ENCODE peak calls at places on chromosomes 16 and 17, in seven cellular contexts. N is mucosa of descending colon, O is OCI-LY7, I is thyroid gland, U is astrocyte, Q is mesothelial cell of epicardium, D is mammary epithelial cell. S is an unnamed sample.

GRCh38 chr17:17420035-17420434 is 56.8 kb upstream of the MED9 start:
- DNase-seq in I (peak), Q (no peak), O (no peak), U (no peak), D (no peak), N (no peak), S (no peak)

GRCh38 chr16:27717726-27718125 is 167.8 kb downstream of the KATNIP start:
- DNase-seq in N (no peak), I (no peak), Q (no peak), D (no peak), U (no peak), O (no peak), S (no peak)

GRCh38 chr17:38703742-38704644 is 1.1 kb upstream of the MLLT6 start:
- DNase-seq in N (peak), D (no peak), Q (peak), I (peak), O (peak), U (no peak), S (peak)

GRCh38 chr16:15523092-15523541 is 88.7 kb downstream of the BMERB1 start:
- DNase-seq in N (peak), I (no peak), O (peak), Q (no peak), D (no peak), U (no peak), S (peak)

GRCh38 chr17:11318207-11318606 is 77.2 kb downstream of the SHISA6 start:
- DNase-seq in I (no peak), U (no peak), Q (no peak), O (no peak), D (no peak), N (no peak), S (no peak)

GRCh38 chr17:32859857-32860525 is 16.9 kb downstream of the MYO1D start:
- DNase-seq in N (no peak), O (no peak), Q (no peak), I (no peak), D (peak), U (no peak), S (no peak)

GRCh38 chr16:81945665-81946064 is 65.6 kb downstream of the SDR42E1 start:
- DNase-seq in O (no peak), U (peak), N (no peak), D (no peak), Q (no peak), I (no peak), S (no peak)

GRCh38 chr17:42618442-42619150 is 9.1 kb downstream of the TUBG1 start:
- DNase-seq in N (peak), I (peak), Q (no peak), O (peak), D (peak), U (no peak), S (peak)

GRCh38 chr17:27768858-27769410 is 31.4 kb downstream of the NOS2 start:
- DNase-seq in D (no peak), N (no peak), O (no peak), Q (no peak), U (no peak), I (no peak), S (no peak)

GRCh38 chr17:7263071-7263800 is 958 bp upstream of the CLDN7 start:
- DNase-seq in O (no peak), I (peak), D (no peak), N (peak), U (no peak), Q (no peak), S (peak)

GRCh38 chr17:36808181-36808661 is 129.1 kb upstream of the LHX1 start:
- DNase-seq in U (peak), D (peak), I (no peak), Q (no peak), O (no peak), N (no peak), S (no peak)

GRCh38 chr17:41888332-41888965 is 23.2 kb upstream of the KLHL11 start:
- DNase-seq in D (no peak), Q (no peak), I (no peak), O (no peak), U (no peak), N (no peak), S (no peak)

GRCh38 chr17:66916946-66917345 is 47.6 kb upstream of the CACNG4 start:
- DNase-seq in Q (no peak), I (no peak), O (no peak), N (no peak), U (no peak), D (no peak), S (no peak)

GRCh38 chr16:87295259-87295658 is 21.9 kb downstream of the C16orf95 start:
- DNase-seq in O (peak), Q (no peak), I (no peak), D (peak), U (no peak), N (no peak), S (peak)

GRCh38 chr16:8937803-8938202 is 25.9 kb downstream of the USP7 start:
- DNase-seq in D (no peak), N (no peak), Q (no peak), U (no peak), O (no peak), I (no peak), S (no peak)

GRCh38 chr16:2447920-2448583 is 11.9 kb upstream of the TEDC2 start:
- DNase-seq in Q (no peak), N (no peak), O (no peak), U (no peak), I (no peak), D (no peak), S (peak)

GRCh38 chr16:89031715-89032659 is 55.0 kb upstream of the CBFA2T3 start:
- DNase-seq in I (no peak), N (peak), Q (no peak), D (no peak), O (peak), U (no peak), S (no peak)

GRCh38 chr17:50056961-50057330 is 1.0 kb downstream of the ITGA3 start:
- DNase-seq in D (peak), O (no peak), I (peak), Q (no peak), N (peak), U (peak), S (peak)

GRCh38 chr17:27947005-27947406 is 53.8 kb upstream of the LYRM9 start:
- DNase-seq in Q (no peak), O (no peak), U (no peak), I (no peak), D (no peak), N (no peak), S (no peak)

GRCh38 chr17:38897176-38897575 is 27.3 kb downstream of the LASP1 start:
- DNase-seq in I (peak), U (no peak), O (no peak), N (peak), Q (no peak), D (no peak), S (no peak)

GRCh38 chr17:41907633-41908539 is 10.9 kb downstream of the ACLY start:
- DNase-seq in D (no peak), O (no peak), I (no peak), U (no peak), N (no peak), Q (no peak), S (no peak)

GRCh38 chr17:82947051-82947991 is 107.5 kb upstream of the ZNF750 start:
- DNase-seq in U (no peak), I (no peak), N (peak), Q (no peak), D (no peak), O (no peak), S (no peak)

GRCh38 chr16:79536958-79537357 is 63.6 kb downstream of the MAF start:
- DNase-seq in U (no peak), I (no peak), D (no peak), N (no peak), Q (no peak), O (no peak), S (no peak)

GRCh38 chr17:13031718-13032350 is 14.0 kb upstream of the ELAC2 start:
- DNase-seq in O (peak), I (peak), U (no peak), N (no peak), Q (peak), D (peak), S (peak)

GRCh38 chr16:87041732-87042131 is 275.5 kb downstream of the C16orf95 start:
- DNase-seq in N (no peak), O (no peak), D (no peak), Q (no peak), I (no peak), U (no peak), S (no peak)

GRCh38 chr17:9272506-9272905 is 251.2 kb downstream of the NTN1 start:
- DNase-seq in O (no peak), Q (no peak), U (no peak), I (no peak), N (no peak), D (no peak), S (no peak)

GRCh38 chr17:67696853-67697505 is 20.8 kb upstream of the NOL11 start:
- DNase-seq in U (no peak), D (no peak), O (no peak), Q (no peak), N (no peak), I (no peak), S (no peak)

GRCh38 chr16:83515395-83515794 is 292.4 kb upstream of the HSBP1 start:
- DNase-seq in Q (no peak), I (no peak), U (no peak), D (no peak), O (no peak), N (no peak), S (no peak)

GRCh38 chr17:16934836-16935235 is 37.1 kb downstream of the TNFRSF13B start:
- DNase-seq in U (no peak), D (no peak), O (no peak), I (no peak), Q (no peak), N (no peak), S (no peak)

GRCh38 chr17:57875109-57876022 is 25.5 kb upstream of the MRPS23 start:
- DNase-seq in O (no peak), Q (peak), N (peak), D (peak), U (peak), I (peak), S (peak)

GRCh38 chr17:76577876-76578275 is 7.8 kb downstream of the ST6GALNAC2 start:
- DNase-seq in U (no peak), N (no peak), Q (no peak), D (no peak), O (no peak), I (no peak), S (no peak)

GRCh38 chr17:72402727-72403210 is 281.9 kb downstream of the SOX9 start:
- DNase-seq in I (no peak), O (no peak), N (no peak), Q (no peak), U (no peak), D (no peak), S (no peak)

GRCh38 chr16:84650062-84650991 is 2.0 kb downstream of the KLHL36 start:
- DNase-seq in I (no peak), U (peak), D (peak), O (no peak), N (no peak), Q (no peak), S (no peak)

GRCh38 chr17:77475012-77475976 is 334.5 kb downstream of the SEC14L1 start:
- DNase-seq in Q (no peak), I (no peak), N (no peak), U (peak), D (peak), O (peak), S (peak)

GRCh38 chr16:56944954-56945839 is 13.3 kb downstream of the HERPUD1 start:
- DNase-seq in N (no peak), D (peak), U (no peak), I (no peak), O (no peak), Q (no peak), S (no peak)

GRCh38 chr17:39487946-39488345 is 26.7 kb downstream of the CDK12 start:
- DNase-seq in O (no peak), D (peak), Q (no peak), N (no peak), I (no peak), U (peak), S (no peak)

GRCh38 chr16:35574454-35575431 is 2115.3 kb downstream of the TP53TG3F start:
- DNase-seq in U (no peak), N (no peak), O (no peak), Q (no peak), I (no peak), D (no peak), S (no peak)

GRCh38 chr16:90046971-90047713 is 27.9 kb upstream of the DBNDD1 start:
- DNase-seq in D (no peak), U (peak), Q (peak), N (peak), O (no peak), I (peak), S (peak)

GRCh38 chr16:19116711-19117449 is 3.1 kb downstream of the ITPRIPL2 start:
- DNase-seq in O (peak), Q (no peak), D (peak), I (no peak), U (peak), N (no peak), S (peak)

GRCh38 chr16:19113577-19114358 is at the start of gene ITPRIPL2:
- DNase-seq in N (peak), D (peak), O (no peak), Q (peak), U (peak), I (peak), S (peak)

GRCh38 chr16:19115148-19116021 is 1.6 kb downstream of the ITPRIPL2 start:
- DNase-seq in I (no peak), Q (no peak), O (no peak), U (no peak), D (no peak), N (no peak), S (no peak)

GRCh38 chr16:19110537-19111391 is 3.0 kb upstream of the ITPRIPL2 start:
- DNase-seq in N (no peak), D (no peak), O (no peak), U (no peak), Q (no peak), I (no peak), S (no peak)

DNA sequence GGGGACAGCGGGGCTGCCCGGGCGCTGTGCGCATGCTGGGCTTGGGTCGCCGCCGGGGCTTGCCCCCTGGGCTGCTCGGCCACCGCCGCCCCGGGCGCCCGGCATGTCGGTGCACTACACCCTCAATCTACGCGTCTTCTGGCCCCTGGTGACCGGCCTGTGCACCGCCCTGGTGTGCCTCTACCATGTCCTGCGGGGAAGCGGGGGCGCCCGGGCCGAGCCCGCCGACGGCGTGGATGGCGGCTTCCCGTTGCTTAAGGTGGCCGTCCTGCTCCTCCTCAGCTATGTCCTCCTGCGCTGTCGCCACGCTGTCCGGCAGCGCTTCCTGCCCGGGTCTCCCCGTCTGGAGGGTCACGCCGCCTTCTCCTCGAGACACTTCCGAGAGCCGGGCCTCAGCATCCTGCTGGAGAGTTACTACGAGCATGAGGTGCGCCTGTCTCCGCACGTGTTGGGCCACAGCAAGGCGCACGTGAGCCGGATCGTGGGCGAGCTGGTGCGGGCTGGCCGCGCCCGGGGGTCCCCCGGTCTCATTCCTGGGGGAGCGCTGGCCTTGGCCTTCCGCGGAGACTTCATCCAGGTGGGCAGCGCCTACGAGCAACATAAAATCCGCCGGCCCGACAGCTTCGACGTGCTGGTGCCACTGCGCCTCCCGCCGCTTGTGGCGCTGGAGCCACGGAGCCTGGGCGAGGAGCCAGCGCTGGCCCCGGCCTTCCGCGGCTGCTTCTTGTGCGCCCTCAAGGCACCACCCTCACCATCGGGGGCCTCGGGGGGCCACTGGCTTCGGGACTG is 789 bp downstream of the ITPRIPL2 start:
- DNase-seq in I (peak), Q (no peak), U (peak), O (no peak), D (peak), N (peak), S (peak)
- TF ChIP-seq CTCF in I (no peak), Q (no peak), U (no peak), O (no peak), D (no peak), N (no peak), S (peak)

GRCh38 chr16:28834873-28835863 is 11.0 kb downstream of the TUFM start:
- DNase-seq in O (no peak), N (no peak), I (no peak), U (no peak), D (no peak), Q (no peak), S (no peak)
- TF ChIP-seq CTCF in O (no peak), N (no peak), I (no peak), U (no peak), D (no peak), Q (no peak), S (no peak)

GRCh38 chr16:14310519-14310991 is 239.4 kb downstream of the MRTFB start:
- DNase-seq in O (peak), N (peak), I (no peak), Q (no peak), U (no peak), D (no peak), S (no peak)
- TF ChIP-seq CTCF in O (peak), N (no peak), I (no peak), Q (no peak), U (no peak), D (peak), S (no peak)

DNA sequence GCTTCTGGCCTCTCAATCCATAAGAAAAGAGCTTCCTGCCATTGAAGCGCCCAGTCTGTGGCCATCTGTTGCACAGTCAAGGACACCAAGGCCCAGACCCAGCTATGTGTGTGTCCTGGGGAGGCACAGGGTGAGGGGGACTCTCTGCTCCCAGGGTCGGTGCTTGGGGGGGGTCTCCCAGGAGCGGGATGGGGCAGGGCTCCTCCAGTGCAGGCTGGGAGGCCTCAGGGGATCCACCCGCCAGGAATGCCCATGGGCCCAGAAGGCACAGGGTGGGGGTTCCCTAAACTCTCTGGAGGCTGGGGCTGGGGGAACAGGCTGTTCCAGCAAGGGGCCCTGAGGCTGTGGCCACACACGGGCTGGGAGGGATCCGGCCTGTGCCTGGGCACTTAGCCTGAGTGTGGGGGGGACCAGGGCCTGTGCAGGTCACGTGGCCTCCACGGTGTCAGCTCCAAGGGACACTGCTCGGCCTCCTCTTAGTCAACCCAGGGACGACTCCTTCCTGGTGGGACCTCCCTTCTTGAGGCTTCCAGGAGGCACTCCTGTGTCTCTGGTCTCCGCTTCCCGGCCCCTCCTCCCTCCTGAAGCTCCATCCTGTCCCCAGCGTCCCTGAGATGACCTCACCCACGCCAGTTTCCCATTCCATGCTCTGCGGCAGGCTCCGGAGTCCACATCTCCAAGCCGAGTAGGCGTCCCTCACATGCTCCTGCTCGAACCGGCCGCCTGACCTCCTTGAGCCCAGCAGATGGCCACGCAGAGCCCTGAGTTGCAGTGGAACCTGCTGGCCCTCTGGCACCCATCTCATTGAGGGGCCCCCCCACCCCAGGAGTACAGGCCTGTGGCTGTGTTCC is 23.1 kb upstream of the BAHCC1 start:
- DNase-seq in D (no peak), I (peak), N (peak), U (peak), O (no peak), Q (no peak), S (peak)
- TF ChIP-seq CTCF in D (peak), I (no peak), N (no peak), U (no peak), O (peak), Q (no peak), S (peak)

GRCh38 chr16:21233521-21234150 is at the start of gene ANKS4B:
- DNase-seq in U (no peak), D (no peak), N (peak), O (no peak), I (no peak), Q (no peak), S (no peak)
- TF ChIP-seq CTCF in U (no peak), D (no peak), N (no peak), O (no peak), I (no peak), Q (no peak), S (no peak)

GRCh38 chr16:966505-966904 is 4.3 kb downstream of the LMF1 start:
- DNase-seq in U (no peak), N (no peak), I (no peak), D (no peak), Q (no peak), O (no peak), S (no peak)

GRCh38 chr16:963913-964695 is 6.7 kb downstream of the LMF1 start:
- DNase-seq in D (no peak), I (peak), Q (no peak), N (peak), O (no peak), U (no peak), S (no peak)

GRCh38 chr16:965487-965886 is 5.3 kb downstream of the LMF1 start:
- DNase-seq in U (no peak), N (no peak), Q (no peak), I (no peak), O (no peak), D (no peak), S (no peak)

GRCh38 chr16:966035-966434 is 4.7 kb downstream of the LMF1 start:
- DNase-seq in D (no peak), O (no peak), N (no peak), Q (no peak), U (no peak), I (no peak), S (no peak)

GRCh38 chr16:964696-965395 is 5.9 kb downstream of the LMF1 start:
- DNase-seq in O (no peak), U (peak), Q (no peak), I (peak), N (peak), D (no peak), S (no peak)
- TF ChIP-seq CTCF in O (no peak), U (no peak), Q (no peak), I (no peak), N (no peak), D (no peak), S (no peak)

S was measured in MCF 10A.